ENCODE peak calls at places on chromosomes 11 and 22, in ten cellular contexts. H is fibroblast of lung, G is pancreas, U is RWPE1, M is lower leg skin, A is astrocyte of the spinal cord, R is fibroblast of the aortic adventitia, O is PC-9, C is HL-60, L is endodermal cell. P is an unnamed sample.

GRCh38 chr11:95154514-95154913 is 64.9 kb downstream of the ENDOD1 start:
- DNase-seq in H (peak), G (no peak), U (peak), M (no peak), A (peak), R (peak), O (peak), C (peak), L (peak), P (no peak)

GRCh38 chr11:1749787-1750351 is 526 bp downstream of the IFITM10 start:
- DNase-seq in H (peak), G (no peak), U (peak), M (no peak), A (peak), R (peak), O (no peak), C (no peak), L (no peak), P (no peak)

GRCh38 chr11:70090989-70091388 is 12.9 kb downstream of the ANO1 start:
- DNase-seq in H (no peak), G (no peak), U (no peak), M (no peak), A (no peak), R (peak), O (no peak), C (no peak), L (no peak), P (no peak)

GRCh38 chr11:64314805-64315561 is 2.4 kb downstream of the TRMT112 start:
- DNase-seq in H (no peak), G (no peak), U (no peak), M (no peak), A (no peak), R (no peak), O (no peak), C (no peak), L (peak), P (no peak)

GRCh38 chr11:60831143-60831500 is 10.8 kb upstream of the CCDC86 start:
- DNase-seq in H (peak), G (peak), U (peak), M (peak), A (peak), R (peak), O (peak), C (peak), L (peak), P (peak)

GRCh38 chr11:64829536-64830251 is 14.8 kb downstream of the CDC42BPG start:
- DNase-seq in H (no peak), G (no peak), U (no peak), M (no peak), A (no peak), R (no peak), O (no peak), C (no peak), L (no peak), P (no peak)

GRCh38 chr11:67422894-67423293 is 5.4 kb upstream of the RPS6KB2 start:
- DNase-seq in H (no peak), G (no peak), U (peak), M (no peak), A (no peak), R (no peak), O (peak), C (no peak), L (peak), P (no peak)

GRCh38 chr11:1780700-1781592 is 17.2 kb upstream of the CTSD start:
- DNase-seq in H (no peak), G (peak), U (no peak), M (peak), A (no peak), R (no peak), O (no peak), C (peak), L (no peak), P (no peak)

GRCh38 chr22:36409911-36410756 is 22.4 kb upstream of the MYH9 start:
- DNase-seq in H (peak), G (peak), U (peak), M (peak), A (peak), R (no peak), O (peak), C (no peak), L (peak), P (peak)

GRCh38 chr22:27476729-27477128 is 324.8 kb downstream of the MN1 start:
- DNase-seq in H (peak), G (no peak), U (peak), M (no peak), A (peak), R (peak), O (peak), C (no peak), L (no peak), P (no peak)

GRCh38 chr11:33068611-33069340 is 29.4 kb downstream of the TCP11L1 start:
- DNase-seq in H (no peak), G (no peak), U (no peak), M (no peak), A (no peak), R (no peak), O (no peak), C (no peak), L (no peak), P (no peak)

GRCh38 chr11:95832763-95833162 is 42.5 kb downstream of the CEP57 start:
- DNase-seq in H (peak), G (no peak), U (no peak), M (no peak), A (peak), R (peak), O (no peak), C (no peak), L (no peak), P (no peak)

GRCh38 chr22:37485714-37486223 is 415 bp downstream of the MFNG start:
- DNase-seq in H (no peak), G (no peak), U (no peak), M (no peak), A (no peak), R (no peak), O (no peak), C (peak), L (no peak), P (no peak)

GRCh38 chr11:2825261-2825885 is 60.2 kb downstream of the CDKN1C start:
- DNase-seq in H (peak), G (no peak), U (peak), M (peak), A (peak), R (peak), O (peak), C (peak), L (no peak), P (no peak)
- TF ChIP-seq CTCF in H (no peak), G (no peak), U (no peak), M (no peak), A (peak), R (peak), O (no peak), C (no peak), L (no peak), P (no peak)

GRCh38 chr11:128021304-128022006 is 565.9 kb downstream of the ETS1 start:
- DNase-seq in H (peak), G (no peak), U (no peak), M (no peak), A (no peak), R (peak), O (peak), C (no peak), L (peak), P (no peak)
- TF ChIP-seq CTCF in H (peak), G (no peak), U (no peak), M (no peak), A (peak), R (peak), O (peak), C (no peak), L (peak), P (no peak)

DNA sequence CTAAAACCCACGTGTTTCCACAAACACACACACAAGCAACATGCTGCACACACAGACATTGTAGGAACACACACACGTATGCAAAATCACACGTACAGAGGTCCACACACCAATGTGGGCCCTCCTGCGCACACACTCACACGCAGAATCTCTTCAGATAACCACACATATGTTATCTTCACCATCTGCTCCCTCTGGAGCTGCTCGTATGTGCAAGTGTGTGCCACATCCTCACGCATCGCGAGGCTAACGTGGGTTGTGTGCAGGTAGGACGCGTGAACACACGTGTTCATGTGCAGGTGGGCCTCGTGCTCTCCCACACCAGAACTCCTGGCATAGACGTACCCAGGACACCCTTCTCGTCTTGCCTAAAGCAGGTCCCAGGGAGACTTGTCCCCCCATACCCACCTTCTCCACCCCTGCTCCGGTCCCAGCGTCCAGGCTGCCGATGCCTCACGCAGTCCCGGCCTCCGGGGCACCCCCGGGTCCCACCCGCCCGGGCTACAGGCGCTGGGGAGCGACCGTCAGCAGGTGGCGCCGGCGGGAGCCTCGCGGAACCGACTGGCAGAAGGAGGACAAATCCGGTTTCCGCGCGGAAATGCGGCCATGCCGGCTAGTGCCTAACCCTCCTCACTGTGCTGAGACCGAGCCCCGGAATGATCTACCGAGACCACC is 10.3 kb upstream of the IGSF9B start:
- DNase-seq in H (no peak), G (no peak), U (no peak), M (no peak), A (no peak), R (no peak), O (no peak), C (no peak), L (peak), P (no peak)
- TF ChIP-seq CTCF in H (no peak), G (peak), U (no peak), M (no peak), A (peak), R (peak), O (no peak), C (no peak), L (peak), P (no peak)

GRCh38 chr11:120547871-120548681 is 36.5 kb downstream of the GRIK4 start:
- DNase-seq in H (peak), G (peak), U (peak), M (peak), A (peak), R (peak), O (peak), C (no peak), L (no peak), P (peak)
- TF ChIP-seq CTCF in H (no peak), G (no peak), U (no peak), M (no peak), A (no peak), R (peak), O (no peak), C (no peak), L (peak), P (no peak)